ENCODE peak calls at places on chromosomes 7 and 10, in eight cellular contexts. One of them, this sample, is unnamed.
A peak's percentile ranks its signal among the peaks of the same experiment; 100 is the strongest.

GRCh38 chr7:131197920-131198610 is 129.6 kb upstream of the MKLN1 start:
- DNase-seq in NCI-H2081: no peak
- DNase-seq in HFFc6: peak; percentile 76
- DNase-seq in CD4-positive, CD25-positive, alpha-beta regulatory T cell: no peak
- DNase-seq in BJ: peak; percentile 44
- DNase-seq in T-cell: no peak
- DNase-seq in cardiac septum: no peak
- DNase-seq in EH: peak; percentile 86
- DNase-seq in this sample: no peak

GRCh38 chr7:142603870-142604448 is 145.3 kb upstream of the PRSS1 start:
- DNase-seq in cardiac septum: no peak
- DNase-seq in T-cell: peak; percentile 20
- DNase-seq in BJ: no peak
- DNase-seq in HFFc6: peak; percentile 53
- DNase-seq in CD4-positive, CD25-positive, alpha-beta regulatory T cell: peak; percentile 76
- DNase-seq in EH: peak; percentile 66
- DNase-seq in NCI-H2081: peak; percentile 87
- DNase-seq in this sample: peak; percentile 55

GRCh38 chr7:113179313-113179712 is 61.0 kb upstream of the SMIM30 start:
- DNase-seq in CD4-positive, CD25-positive, alpha-beta regulatory T cell: no peak
- DNase-seq in T-cell: no peak
- DNase-seq in BJ: no peak
- DNase-seq in NCI-H2081: no peak
- DNase-seq in cardiac septum: no peak
- DNase-seq in HFFc6: no peak
- DNase-seq in EH: peak; percentile 49
- DNase-seq in this sample: no peak

GRCh38 chr10:59625842-59626522 is 83.7 kb downstream of the SLC16A9 start:
- DNase-seq in BJ: peak; percentile 11
- DNase-seq in NCI-H2081: peak; percentile 74
- DNase-seq in T-cell: peak; percentile 12
- DNase-seq in HFFc6: peak; percentile 72
- DNase-seq in cardiac septum: no peak
- DNase-seq in CD4-positive, CD25-positive, alpha-beta regulatory T cell: peak; percentile 70
- DNase-seq in EH: peak; percentile 72
- DNase-seq in this sample: peak; percentile 63

GRCh38 chr7:128792471-128793183 is 859 bp downstream of the CCDC136 start:
- DNase-seq in HFFc6: no peak
- DNase-seq in T-cell: no peak
- DNase-seq in cardiac septum: no peak
- DNase-seq in CD4-positive, CD25-positive, alpha-beta regulatory T cell: no peak
- DNase-seq in NCI-H2081: peak; percentile 49
- DNase-seq in BJ: no peak
- DNase-seq in EH: no peak
- DNase-seq in this sample: no peak

GRCh38 chr10:112303528-112303927 is 20.3 kb downstream of the TECTB start:
- DNase-seq in CD4-positive, CD25-positive, alpha-beta regulatory T cell: no peak
- DNase-seq in cardiac septum: no peak
- DNase-seq in NCI-H2081: no peak
- DNase-seq in T-cell: no peak
- DNase-seq in BJ: no peak
- DNase-seq in EH: peak; percentile 47
- DNase-seq in HFFc6: no peak
- DNase-seq in this sample: no peak

GRCh38 chr7:139482662-139483466 is 609 bp downstream of the KLRG2 start:
- DNase-seq in NCI-H2081: peak; percentile 33
- DNase-seq in EH: peak; percentile 29
- DNase-seq in HFFc6: no peak
- DNase-seq in BJ: no peak
- DNase-seq in cardiac septum: no peak
- DNase-seq in T-cell: no peak
- DNase-seq in CD4-positive, CD25-positive, alpha-beta regulatory T cell: peak; percentile 23
- DNase-seq in this sample: no peak

GRCh38 chr7:157297071-157297638 is 39.6 kb upstream of the DNAJB6 start:
- DNase-seq in cardiac septum: no peak
- DNase-seq in CD4-positive, CD25-positive, alpha-beta regulatory T cell: no peak
- DNase-seq in NCI-H2081: no peak
- DNase-seq in T-cell: no peak
- DNase-seq in EH: no peak
- DNase-seq in HFFc6: no peak
- DNase-seq in BJ: no peak
- DNase-seq in this sample: no peak

GRCh38 chr10:90960355-90960814 is 39.5 kb upstream of the ANKRD1 start:
- DNase-seq in EH: peak; percentile 99
- DNase-seq in BJ: peak; percentile 77
- DNase-seq in cardiac septum: no peak
- DNase-seq in T-cell: no peak
- DNase-seq in NCI-H2081: no peak
- DNase-seq in CD4-positive, CD25-positive, alpha-beta regulatory T cell: no peak
- DNase-seq in HFFc6: peak; percentile 98
- DNase-seq in this sample: no peak

GRCh38 chr7:157495594-157495993 is 158.8 kb downstream of the DNAJB6 start:
- DNase-seq in EH: no peak
- DNase-seq in cardiac septum: no peak
- DNase-seq in HFFc6: no peak
- DNase-seq in NCI-H2081: no peak
- DNase-seq in T-cell: no peak
- DNase-seq in CD4-positive, CD25-positive, alpha-beta regulatory T cell: no peak
- DNase-seq in BJ: no peak
- DNase-seq in this sample: no peak

GRCh38 chr7:123125231-123125630 is 74.5 kb downstream of the SLC13A1 start:
- DNase-seq in cardiac septum: no peak
- DNase-seq in CD4-positive, CD25-positive, alpha-beta regulatory T cell: no peak
- DNase-seq in NCI-H2081: no peak
- DNase-seq in EH: no peak
- DNase-seq in T-cell: no peak
- DNase-seq in BJ: no peak
- DNase-seq in HFFc6: no peak
- DNase-seq in this sample: no peak

GRCh38 chr10:57992321-57993077 is 275.2 kb downstream of the IPMK start:
- DNase-seq in BJ: no peak
- DNase-seq in CD4-positive, CD25-positive, alpha-beta regulatory T cell: no peak
- DNase-seq in T-cell: no peak
- DNase-seq in NCI-H2081: no peak
- DNase-seq in EH: peak; percentile 28
- DNase-seq in HFFc6: no peak
- DNase-seq in cardiac septum: no peak
- DNase-seq in this sample: no peak

GRCh38 chr7:70599446-70600190 is 532.3 kb upstream of the GALNT17 start:
- DNase-seq in cardiac septum: peak; percentile 55
- DNase-seq in EH: no peak
- DNase-seq in T-cell: no peak
- DNase-seq in HFFc6: no peak
- DNase-seq in CD4-positive, CD25-positive, alpha-beta regulatory T cell: no peak
- DNase-seq in BJ: no peak
- DNase-seq in NCI-H2081: no peak
- DNase-seq in this sample: no peak

GRCh38 chr10:75744242-75744641 is 312.8 kb downstream of the LRMDA start:
- DNase-seq in HFFc6: no peak
- DNase-seq in NCI-H2081: no peak
- DNase-seq in BJ: no peak
- DNase-seq in cardiac septum: no peak
- DNase-seq in CD4-positive, CD25-positive, alpha-beta regulatory T cell: no peak
- DNase-seq in T-cell: no peak
- DNase-seq in EH: no peak
- DNase-seq in this sample: no peak

GRCh38 chr7:29538322-29538874 is 25.2 kb upstream of the PRR15 start:
- DNase-seq in BJ: no peak
- DNase-seq in HFFc6: no peak
- DNase-seq in T-cell: no peak
- DNase-seq in CD4-positive, CD25-positive, alpha-beta regulatory T cell: no peak
- DNase-seq in EH: no peak
- DNase-seq in NCI-H2081: peak; percentile 56
- DNase-seq in cardiac septum: no peak
- DNase-seq in this sample: no peak

GRCh38 chr7:127738859-127739258 is 86.9 kb downstream of the SND1 start:
- DNase-seq in HFFc6: no peak
- DNase-seq in BJ: no peak
- DNase-seq in EH: no peak
- DNase-seq in cardiac septum: no peak
- DNase-seq in NCI-H2081: no peak
- DNase-seq in CD4-positive, CD25-positive, alpha-beta regulatory T cell: no peak
- DNase-seq in T-cell: no peak
- DNase-seq in this sample: no peak

GRCh38 chr7:17474724-17475344 is 176.4 kb downstream of the AHR start:
- DNase-seq in BJ: no peak
- DNase-seq in EH: no peak
- DNase-seq in cardiac septum: no peak
- DNase-seq in NCI-H2081: no peak
- DNase-seq in HFFc6: no peak
- DNase-seq in CD4-positive, CD25-positive, alpha-beta regulatory T cell: no peak
- DNase-seq in T-cell: no peak
- DNase-seq in this sample: no peak

GRCh38 chr7:111741811-111742240 is 179.5 kb upstream of the IMMP2L start:
- DNase-seq in CD4-positive, CD25-positive, alpha-beta regulatory T cell: peak; percentile 72
- DNase-seq in BJ: no peak
- DNase-seq in cardiac septum: no peak
- DNase-seq in NCI-H2081: peak; percentile 80
- DNase-seq in EH: peak; percentile 66
- DNase-seq in T-cell: no peak
- DNase-seq in HFFc6: peak; percentile 63
- DNase-seq in this sample: peak; percentile 33

GRCh38 chr7:116401711-116402110 is 97.8 kb upstream of the CAV2 start:
- DNase-seq in cardiac septum: no peak
- DNase-seq in HFFc6: no peak
- DNase-seq in BJ: no peak
- DNase-seq in EH: no peak
- DNase-seq in NCI-H2081: no peak
- DNase-seq in CD4-positive, CD25-positive, alpha-beta regulatory T cell: no peak
- DNase-seq in T-cell: no peak
- DNase-seq in this sample: no peak

GRCh38 chr10:25831138-25831537 is 102.9 kb upstream of the MYO3A start:
- DNase-seq in EH: no peak
- DNase-seq in cardiac septum: no peak
- DNase-seq in CD4-positive, CD25-positive, alpha-beta regulatory T cell: no peak
- DNase-seq in HFFc6: no peak
- DNase-seq in NCI-H2081: no peak
- DNase-seq in T-cell: no peak
- DNase-seq in BJ: no peak
- DNase-seq in this sample: no peak

GRCh38 chr10:80472234-80473095 is 18.4 kb downstream of the TSPAN14 start:
- DNase-seq in EH: peak; percentile 80
- DNase-seq in T-cell: no peak
- DNase-seq in NCI-H2081: no peak
- DNase-seq in cardiac septum: peak; percentile 17
- DNase-seq in BJ: no peak
- DNase-seq in HFFc6: peak; percentile 66
- DNase-seq in CD4-positive, CD25-positive, alpha-beta regulatory T cell: peak; percentile 79
- DNase-seq in this sample: no peak

GRCh38 chr10:36725581-36726520 is 399.5 kb upstream of the ANKRD30A start:
- DNase-seq in HFFc6: peak; percentile 4
- DNase-seq in cardiac septum: no peak
- DNase-seq in NCI-H2081: peak; percentile 81
- DNase-seq in BJ: peak; percentile 65
- DNase-seq in CD4-positive, CD25-positive, alpha-beta regulatory T cell: no peak
- DNase-seq in T-cell: no peak
- DNase-seq in EH: peak; percentile 93
- DNase-seq in this sample: peak; percentile 12

GRCh38 chr7:604038-604883 is 84.6 kb upstream of the PDGFA start:
- DNase-seq in EH: peak; percentile 43
- DNase-seq in cardiac septum: peak; percentile 90
- DNase-seq in CD4-positive, CD25-positive, alpha-beta regulatory T cell: peak; percentile 97
- DNase-seq in NCI-H2081: no peak
- DNase-seq in BJ: no peak
- DNase-seq in T-cell: peak; percentile 89
- DNase-seq in HFFc6: no peak
- DNase-seq in this sample: peak; percentile 92

GRCh38 chr10:44902838-44903545 is 8.1 kb upstream of the TMEM72 start:
- DNase-seq in HFFc6: no peak
- DNase-seq in BJ: no peak
- DNase-seq in CD4-positive, CD25-positive, alpha-beta regulatory T cell: no peak
- DNase-seq in NCI-H2081: no peak
- DNase-seq in T-cell: no peak
- DNase-seq in cardiac septum: peak; percentile 62
- DNase-seq in EH: no peak
- DNase-seq in this sample: no peak

GRCh38 chr7:102447311-102447710 is 13.9 kb downstream of the ORAI2 start:
- DNase-seq in CD4-positive, CD25-positive, alpha-beta regulatory T cell: no peak
- DNase-seq in BJ: no peak
- DNase-seq in HFFc6: no peak
- DNase-seq in T-cell: no peak
- DNase-seq in NCI-H2081: no peak
- DNase-seq in EH: no peak
- DNase-seq in cardiac septum: no peak
- DNase-seq in this sample: no peak

GRCh38 chr7:69067397-69067796 is 530.9 kb upstream of the AUTS2 start:
- DNase-seq in cardiac septum: no peak
- DNase-seq in EH: peak; percentile 6
- DNase-seq in HFFc6: no peak
- DNase-seq in BJ: no peak
- DNase-seq in T-cell: no peak
- DNase-seq in NCI-H2081: peak; percentile 27
- DNase-seq in CD4-positive, CD25-positive, alpha-beta regulatory T cell: no peak
- DNase-seq in this sample: no peak

GRCh38 chr7:150340024-150340749 is 1.2 kb downstream of the RARRES2 start:
- DNase-seq in BJ: no peak
- DNase-seq in HFFc6: no peak
- DNase-seq in EH: peak; percentile 64
- DNase-seq in NCI-H2081: no peak
- DNase-seq in T-cell: no peak
- DNase-seq in CD4-positive, CD25-positive, alpha-beta regulatory T cell: peak; percentile 36
- DNase-seq in cardiac septum: no peak
- DNase-seq in this sample: no peak

GRCh38 chr10:124117511-124117785 is 24.1 kb upstream of the CHST15 start:
- DNase-seq in NCI-H2081: no peak
- DNase-seq in HFFc6: no peak
- DNase-seq in BJ: no peak
- DNase-seq in EH: no peak
- DNase-seq in T-cell: no peak
- DNase-seq in CD4-positive, CD25-positive, alpha-beta regulatory T cell: no peak
- DNase-seq in cardiac septum: no peak
- DNase-seq in this sample: no peak

GRCh38 chr10:85888004-85888403 is 478.6 kb downstream of the GRID1 start:
- DNase-seq in NCI-H2081: no peak
- DNase-seq in T-cell: no peak
- DNase-seq in EH: no peak
- DNase-seq in cardiac septum: no peak
- DNase-seq in CD4-positive, CD25-positive, alpha-beta regulatory T cell: no peak
- DNase-seq in BJ: no peak
- DNase-seq in HFFc6: no peak
- DNase-seq in this sample: no peak

GRCh38 chr7:121081327-121081936 is 92.9 kb downstream of the CPED1 start:
- DNase-seq in cardiac septum: no peak
- DNase-seq in CD4-positive, CD25-positive, alpha-beta regulatory T cell: peak; percentile 60
- DNase-seq in NCI-H2081: peak; percentile 72
- DNase-seq in T-cell: no peak
- DNase-seq in HFFc6: peak; percentile 75
- DNase-seq in EH: peak; percentile 77
- DNase-seq in BJ: peak; percentile 28
- DNase-seq in this sample: peak; percentile 23

GRCh38 chr10:60441515-60441914 is 51.8 kb upstream of the ANK3 start:
- DNase-seq in T-cell: no peak
- DNase-seq in HFFc6: peak; percentile 27
- DNase-seq in BJ: no peak
- DNase-seq in EH: no peak
- DNase-seq in CD4-positive, CD25-positive, alpha-beta regulatory T cell: peak; percentile 5
- DNase-seq in cardiac septum: no peak
- DNase-seq in NCI-H2081: peak; percentile 3
- DNase-seq in this sample: no peak

GRCh38 chr7:130966246-130967009 is 232.4 kb upstream of the KLF14 start:
- DNase-seq in T-cell: no peak
- DNase-seq in HFFc6: peak; percentile 87
- DNase-seq in BJ: no peak
- DNase-seq in CD4-positive, CD25-positive, alpha-beta regulatory T cell: no peak
- DNase-seq in NCI-H2081: no peak
- DNase-seq in EH: peak; percentile 89
- DNase-seq in cardiac septum: no peak
- DNase-seq in this sample: no peak

GRCh38 chr7:76185187-76185915 is 16.3 kb upstream of the SRRM3 start:
- DNase-seq in BJ: no peak
- DNase-seq in T-cell: no peak
- DNase-seq in EH: no peak
- DNase-seq in HFFc6: no peak
- DNase-seq in cardiac septum: no peak
- DNase-seq in NCI-H2081: no peak
- DNase-seq in CD4-positive, CD25-positive, alpha-beta regulatory T cell: no peak
- DNase-seq in this sample: no peak

GRCh38 chr10:79287973-79288715 is 59.1 kb upstream of the PPIF start:
- DNase-seq in BJ: no peak
- DNase-seq in cardiac septum: no peak
- DNase-seq in T-cell: no peak
- DNase-seq in EH: no peak
- DNase-seq in HFFc6: no peak
- DNase-seq in CD4-positive, CD25-positive, alpha-beta regulatory T cell: peak; percentile 14
- DNase-seq in NCI-H2081: no peak
- DNase-seq in this sample: no peak